ENCODE peak calls at places on chromosomes 16 and 17, in five cellular contexts. I is neural crest cell, E is psoas muscle, R is endothelial cell, B is heart right ventricle. V is an unnamed sample.
A peak's percentile ranks its signal among the peaks of the same experiment; 100 is the strongest.

GRCh38 chr17:65093930-65094329 is 37.4 kb upstream of the GNA13 start:
- DNase-seq in B (no peak), E (no peak), I (no peak), R (no peak), V (no peak)

GRCh38 chr17:45090711-45091110 is 29.6 kb downstream of the NMT1 start:
- DNase-seq in B (no peak), I (no peak), R (no peak), E (no peak), V (no peak)

GRCh38 chr17:34723875-34724274 is 144.5 kb downstream of the TMEM132E start:
- DNase-seq in E (no peak), B (no peak), R (no peak), I (no peak), V (no peak)

GRCh38 chr17:41734139-41734948 is at the start of gene HAP1:
- DNase-seq in I (peak; percentile 63), R (peak; percentile 65), E (no peak), B (no peak), V (peak; percentile 57)

GRCh38 chr17:28961391-28961790 is 10.1 kb upstream of the PHF12 start:
- DNase-seq in I (no peak), R (no peak), E (no peak), B (no peak), V (no peak)

GRCh38 chr16:50326264-50326663 is 42.5 kb downstream of the BRD7 start:
- DNase-seq in B (no peak), I (no peak), R (no peak), E (no peak), V (no peak)

GRCh38 chr17:5773942-5774341 is 189.6 kb upstream of the NLRP1 start:
- DNase-seq in I (no peak), R (no peak), B (no peak), E (no peak), V (no peak)

GRCh38 chr17:700504-701094 is 14.0 kb downstream of the VPS53 start:
- DNase-seq in E (no peak), B (no peak), I (no peak), R (no peak), V (no peak)

GRCh38 chr16:49292413-49292812 is 10.8 kb upstream of the CBLN1 start:
- DNase-seq in E (no peak), I (no peak), B (no peak), R (no peak), V (no peak)

DNA sequence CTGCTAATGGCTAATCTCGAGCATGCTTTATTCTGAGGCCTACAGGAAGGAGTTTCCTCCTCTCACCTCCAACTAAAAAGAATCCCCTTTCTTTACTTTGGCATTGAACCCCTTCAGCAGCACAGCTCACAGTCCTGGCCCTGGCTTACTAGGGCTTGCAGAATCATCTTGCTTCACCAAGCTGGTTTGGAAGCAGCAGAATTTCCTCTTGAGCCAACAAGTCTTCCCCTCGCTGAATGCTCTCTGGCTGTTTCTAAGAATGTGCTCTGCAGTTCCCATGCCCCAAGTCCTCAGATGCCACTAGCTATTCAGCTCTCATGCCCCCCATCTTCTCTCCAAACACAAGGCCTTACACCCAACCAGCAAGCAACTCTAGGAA is 271.2 kb downstream of the NTN1 start:
- DNase-seq in B (no peak), I (no peak), R (no peak), E (no peak), V (no peak)
- TF ChIP-seq CTCF in B (no peak), I (no peak), R (no peak), E (no peak), V (no peak)

DNA sequence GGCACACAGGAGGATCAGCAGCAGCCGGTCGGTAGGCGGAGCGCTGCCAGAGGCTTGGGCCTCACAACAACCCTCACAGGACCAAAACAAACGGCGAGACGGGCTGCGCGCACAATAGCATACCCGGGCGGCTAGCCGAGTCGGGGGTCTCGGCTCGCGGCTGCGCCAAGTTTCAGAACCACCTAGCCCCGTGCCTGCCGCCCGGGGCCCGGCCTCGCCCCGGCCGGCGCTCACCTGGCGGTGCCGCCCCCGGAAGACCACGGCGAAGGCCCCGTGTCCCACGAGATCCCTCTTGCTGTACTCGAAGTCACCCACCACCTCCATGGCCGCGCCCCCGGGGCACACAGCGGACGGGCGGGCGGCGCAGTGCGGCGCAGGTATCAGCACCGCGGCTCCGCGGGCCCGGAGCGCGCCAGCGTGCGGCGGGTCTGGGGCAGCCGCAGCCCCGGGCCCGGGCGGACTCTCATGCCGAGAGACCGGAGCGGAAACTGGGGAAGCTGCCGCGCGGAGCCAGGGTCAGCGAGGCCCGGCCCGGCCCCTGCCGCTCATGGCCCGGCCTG is 562 bp downstream of the ULK2 start:
- DNase-seq in R (peak; percentile 62), I (peak; percentile 58), E (peak; percentile 78), B (peak; percentile 66), V (peak; percentile 57)
- TF ChIP-seq CTCF in R (no peak), I (peak; percentile 36), E (no peak), B (peak; percentile 43), V (no peak)

GRCh38 chr16:27171584-27171983 is 31.7 kb upstream of the KDM8 start:
- DNase-seq in R (no peak), I (no peak), B (no peak), E (no peak), V (no peak)

GRCh38 chr16:27168790-27169189 is 34.5 kb upstream of the KDM8 start:
- DNase-seq in B (no peak), I (no peak), R (no peak), E (no peak), V (no peak)

GRCh38 chr16:27174007-27174406 is 29.3 kb upstream of the KDM8 start:
- DNase-seq in R (no peak), E (no peak), I (no peak), B (no peak), V (no peak)

GRCh38 chr16:27174798-27175197 is 28.5 kb upstream of the KDM8 start:
- DNase-seq in I (no peak), E (no peak), B (no peak), R (no peak), V (no peak)

DNA sequence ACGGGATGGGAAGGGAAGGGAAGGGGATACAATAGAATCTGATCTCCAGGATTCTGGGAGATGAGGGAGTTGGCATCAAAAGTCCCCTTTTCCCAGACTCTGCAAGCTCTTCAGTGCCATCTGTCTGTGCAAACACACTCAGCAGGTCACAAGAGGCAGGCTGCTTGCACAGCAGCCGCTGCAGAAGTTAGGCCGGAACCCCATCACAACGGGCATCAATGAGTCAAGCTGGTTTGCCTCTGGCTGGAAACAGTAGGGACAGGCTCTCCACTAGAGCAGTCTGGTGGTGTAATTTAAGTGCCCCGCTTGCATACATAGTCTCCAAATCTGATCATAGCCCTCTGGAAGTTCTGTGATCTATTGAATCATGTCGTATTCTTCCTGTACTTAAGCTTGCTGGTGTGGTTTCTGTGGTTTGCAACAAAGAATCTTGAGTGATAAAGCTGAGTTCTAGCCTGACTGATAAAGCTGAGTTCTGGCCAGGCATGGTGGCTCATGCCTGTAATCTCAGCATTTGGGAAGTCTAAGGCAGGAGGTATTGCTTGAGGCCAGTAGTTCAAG is 33.7 kb upstream of the KDM8 start:
- DNase-seq in E (no peak), I (no peak), R (no peak), B (no peak), V (no peak)
- TF ChIP-seq CTCF in E (no peak), I (no peak), R (no peak), B (no peak), V (peak; percentile 35)

GRCh38 chr17:74860229-74860998 is 729 bp upstream of the GRIN2C start:
- DNase-seq in E (no peak), I (no peak), R (no peak), B (no peak), V (no peak)
- TF ChIP-seq CTCF in E (no peak), I (no peak), R (no peak), B (no peak), V (no peak)

GRCh38 chr16:10738231-10739077 is 5.2 kb upstream of the NUBP1 start:
- DNase-seq in E (peak; percentile 95), B (peak; percentile 85), R (no peak), I (no peak), V (no peak)
- TF ChIP-seq CTCF in E (no peak), B (no peak), R (no peak), I (no peak), V (no peak)

DNA sequence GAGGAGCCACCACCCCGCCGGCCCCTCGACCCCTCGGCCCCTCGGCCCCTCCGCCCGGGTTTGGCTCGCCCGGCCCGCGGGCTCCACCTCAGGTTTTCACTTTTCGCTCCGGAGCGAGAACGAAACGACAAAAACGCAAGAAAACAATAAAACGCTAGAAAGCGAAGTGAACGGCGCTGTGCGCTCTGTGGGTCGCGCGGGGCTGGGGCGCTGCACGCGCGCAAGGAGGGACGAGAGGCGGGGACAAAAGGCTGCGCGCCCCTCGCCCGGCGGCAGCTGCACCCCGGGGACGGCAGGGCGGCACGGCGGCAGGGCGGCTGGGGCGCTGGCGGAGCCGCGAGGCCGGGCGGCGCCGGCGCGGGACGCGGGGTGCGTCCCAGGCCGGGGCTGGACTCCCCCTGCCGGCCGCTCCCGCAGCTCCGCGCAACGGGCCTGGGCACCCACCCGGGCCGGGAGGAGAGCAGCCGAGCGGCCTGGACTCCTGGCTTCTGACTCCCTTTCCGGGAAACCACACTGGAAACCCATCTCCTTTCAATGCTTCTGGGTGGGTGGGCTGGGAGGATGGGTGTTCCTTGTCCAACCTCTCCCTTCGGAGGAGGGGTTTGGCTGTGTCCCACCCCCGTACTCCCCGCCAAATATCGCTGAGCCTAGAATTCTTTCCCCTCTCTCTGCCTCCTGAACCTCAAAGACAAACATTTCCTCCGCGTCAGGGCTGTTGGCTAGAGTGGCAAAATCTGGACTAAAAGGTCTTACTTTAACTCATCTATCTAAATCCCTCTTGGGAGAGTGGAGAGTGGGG is 9.9 kb downstream of the TBX2 start:
- DNase-seq in I (no peak), R (peak; percentile 76), B (peak; percentile 59), E (peak; percentile 79), V (peak; percentile 48)
- TF ChIP-seq CTCF in I (peak; percentile 62), R (peak; percentile 20), B (peak; percentile 51), E (peak; percentile 62), V (peak; percentile 57)

V was measured in progenitor cell of endocrine pancreas.